ENCODE peak calls at places on chromosomes 1 and 21, in five cellular contexts. M, V, I, E and Y are unnamed samples.

GRCh38 chr1:46708121-46708520 is 10.8 kb downstream of the EFCAB14 start:
- DNase-seq in M (no peak), V (no peak), I (no peak), E (no peak), Y (no peak)

GRCh38 chr1:178376008-178376407 is 120.8 kb downstream of the CLEC20A start:
- DNase-seq in M (no peak), V (no peak), I (no peak), E (no peak), Y (no peak)

GRCh38 chr1:212512731-212513559 is 80.2 kb downstream of the NENF start:
- DNase-seq in M (no peak), V (peak; percentile 51), I (no peak), E (no peak), Y (no peak)

GRCh38 chr1:54798769-54799641 is 2.1 kb downstream of the TTC22 start:
- DNase-seq in M (no peak), V (no peak), I (no peak), E (no peak), Y (no peak)

GRCh38 chr1:45721207-45721606 is 29.2 kb downstream of the IPP start:
- DNase-seq in M (no peak), V (no peak), I (no peak), E (no peak), Y (no peak)

GRCh38 chr21:46390603-46391545 is 66.9 kb downstream of the PCNT start:
- DNase-seq in M (no peak), V (no peak), I (no peak), E (no peak), Y (no peak)

GRCh38 chr21:15210235-15210678 is 145.5 kb upstream of the NRIP1 start:
- DNase-seq in M (peak; percentile 22), V (no peak), I (no peak), E (no peak), Y (peak; percentile 71)

GRCh38 chr1:6495540-6496359 is 4.3 kb upstream of the PLEKHG5 start:
- DNase-seq in M (no peak), V (no peak), I (peak; percentile 78), E (no peak), Y (no peak)

GRCh38 chr1:17016317-17016661 is 4.6 kb upstream of the ATP13A2 start:
- DNase-seq in M (no peak), V (no peak), I (peak; percentile 24), E (no peak), Y (peak; percentile 24)

GRCh38 chr1:52008074-52008809 is 17.7 kb upstream of the RAB3B start:
- DNase-seq in M (no peak), V (no peak), I (no peak), E (no peak), Y (no peak)

GRCh38 chr1:232020352-232020751 is 393.8 kb downstream of the DISC1 start:
- DNase-seq in M (no peak), V (no peak), I (no peak), E (no peak), Y (no peak)

GRCh38 chr1:18955442-18956188 is 861 bp downstream of the IFFO2 start:
- DNase-seq in M (no peak), V (no peak), I (peak; percentile 84), E (no peak), Y (no peak)

GRCh38 chr1:23422313-23422877 is 2.2 kb downstream of the TCEA3 start:
- DNase-seq in M (no peak), V (no peak), I (no peak), E (no peak), Y (no peak)

GRCh38 chr1:39639333-39640130 is at the start of gene HEYL:
- DNase-seq in M (no peak), V (peak; percentile 65), I (peak; percentile 92), E (peak; percentile 44), Y (no peak)

GRCh38 chr1:236522937-236523703 is 662 bp upstream of the LGALS8 start:
- DNase-seq in M (peak; percentile 20), V (no peak), I (peak; percentile 48), E (no peak), Y (no peak)

GRCh38 chr1:230359992-230360391 is 66.1 kb downstream of the PGBD5 start:
- DNase-seq in M (no peak), V (no peak), I (no peak), E (no peak), Y (no peak)

GRCh38 chr1:9500756-9501754 is 38.2 kb upstream of the SLC25A33 start:
- DNase-seq in M (no peak), V (no peak), I (no peak), E (no peak), Y (no peak)

GRCh38 chr1:203926025-203926540 is 64.7 kb downstream of the SNRPE start:
- DNase-seq in M (no peak), V (no peak), I (no peak), E (no peak), Y (no peak)

GRCh38 chr1:188281927-188282326 is 1453.2 kb downstream of the PLA2G4A start:
- DNase-seq in M (no peak), V (no peak), I (no peak), E (no peak), Y (no peak)

GRCh38 chr21:45655071-45655470 is 11.5 kb downstream of the PCBP3 start:
- DNase-seq in M (no peak), V (no peak), I (no peak), E (no peak), Y (no peak)

GRCh38 chr1:23743287-23744052 is at the start of gene ELOA:
- DNase-seq in M (peak; percentile 31), V (no peak), I (peak; percentile 92), E (peak; percentile 23), Y (peak; percentile 81)

GRCh38 chr21:26449161-26449560 is 123.9 kb downstream of the CYYR1 start:
- DNase-seq in M (no peak), V (no peak), I (no peak), E (no peak), Y (no peak)

GRCh38 chr1:25688390-25689119 is 72.0 kb downstream of the MAN1C1 start:
- DNase-seq in M (no peak), V (no peak), I (no peak), E (no peak), Y (no peak)

GRCh38 chr1:111948209-111949131 is 41.0 kb downstream of the KCND3 start:
- DNase-seq in M (peak; percentile 53), V (no peak), I (no peak), E (no peak), Y (no peak)

GRCh38 chr21:32426592-32427051 is 14.1 kb downstream of the EVA1C start:
- DNase-seq in M (no peak), V (no peak), I (no peak), E (no peak), Y (no peak)

GRCh38 chr1:201125019-201125418 is 2.0 kb downstream of the ASCL5 start:
- DNase-seq in M (no peak), V (no peak), I (no peak), E (no peak), Y (no peak)

GRCh38 chr1:25645641-25646400 is 29.2 kb downstream of the MAN1C1 start:
- DNase-seq in M (peak; percentile 5), V (no peak), I (no peak), E (no peak), Y (no peak)

GRCh38 chr1:233269656-233270055 is 25.9 kb downstream of the PCNX2 start:
- DNase-seq in M (no peak), V (no peak), I (no peak), E (no peak), Y (no peak)

GRCh38 chr1:27342778-27343638 is 1.2 kb downstream of the SYTL1 start:
- DNase-seq in M (peak; percentile 79), V (no peak), I (no peak), E (no peak), Y (no peak)

GRCh38 chr1:246875041-246876026 is 56.4 kb downstream of the AHCTF1 start:
- DNase-seq in M (no peak), V (no peak), I (no peak), E (no peak), Y (no peak)

GRCh38 chr1:246876423-246876822 is 55.3 kb downstream of the AHCTF1 start:
- DNase-seq in M (no peak), V (no peak), I (no peak), E (no peak), Y (no peak)
- H3K36me3 ChIP-seq in M (no peaks in the 10 kb centered on the region), V (peaks cover 15% of the 10 kb centered on the region), I (peaks cover 16% of the 10 kb centered on the region), E (peaks cover 42% of the 10 kb centered on the region), Y (peaks cover 63% of the 10 kb centered on the region)

DNA sequence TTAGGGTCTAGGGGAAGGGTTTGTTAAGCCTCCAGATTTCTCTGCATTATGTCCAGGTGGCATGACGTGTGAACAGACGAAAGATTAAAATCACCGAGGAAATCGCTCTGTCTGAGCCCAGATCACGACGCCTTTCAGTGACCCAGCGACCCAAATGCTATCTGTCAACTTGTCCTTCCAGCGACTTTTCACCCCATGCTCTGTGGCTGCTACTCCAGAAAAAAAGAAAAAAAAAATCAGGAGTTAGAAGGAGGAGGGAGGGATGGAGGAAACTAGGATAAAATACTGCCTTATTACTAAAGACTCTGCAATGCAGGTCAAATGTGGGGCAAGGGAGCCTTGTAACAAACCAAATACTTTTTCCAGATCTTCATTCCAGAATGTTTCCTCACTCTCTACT is 352.0 kb downstream of the NUF2 start:
- DNase-seq in M (no peak), V (no peak), I (no peak), E (no peak), Y (no peak)
- TF ChIP-seq POLR2AphosphoS5 in M (no peak), V (no peak), I (no peak), E (no peak), Y (no peak)

GRCh38 chr1:218481116-218481775 is 136.1 kb downstream of the TGFB2 start:
- DNase-seq in M (no peak), V (no peak), I (no peak), E (no peak), Y (no peak)
- H3K27ac ChIP-seq in M (peak overlapping the region; percentile 85), V (no peak overlapping the region), I (no peak overlapping the region), E (no peak overlapping the region), Y (no peak overlapping the region)

GRCh38 chr1:220184503-220184902 is 87.8 kb downstream of the RAB3GAP2 start:
- DNase-seq in M (no peak), V (no peak), I (no peak), E (no peak), Y (no peak)
- H3K36me3 ChIP-seq in M (peaks cover 16% of the 10 kb centered on the region), V (peaks cover 12% of the 10 kb centered on the region), I (peaks cover 21% of the 10 kb centered on the region), E (peaks cover 57% of the 10 kb centered on the region), Y (peaks cover 52% of the 10 kb centered on the region)

GRCh38 chr21:39006653-39007417 is 176.4 kb downstream of the PSMG1 start:
- DNase-seq in M (peak; percentile 32), V (no peak), I (no peak), E (no peak), Y (peak; percentile 85)
- TF ChIP-seq POLR2AphosphoS5 in M (no peak), V (no peak), I (no peak), E (no peak), Y (no peak)

DNA sequence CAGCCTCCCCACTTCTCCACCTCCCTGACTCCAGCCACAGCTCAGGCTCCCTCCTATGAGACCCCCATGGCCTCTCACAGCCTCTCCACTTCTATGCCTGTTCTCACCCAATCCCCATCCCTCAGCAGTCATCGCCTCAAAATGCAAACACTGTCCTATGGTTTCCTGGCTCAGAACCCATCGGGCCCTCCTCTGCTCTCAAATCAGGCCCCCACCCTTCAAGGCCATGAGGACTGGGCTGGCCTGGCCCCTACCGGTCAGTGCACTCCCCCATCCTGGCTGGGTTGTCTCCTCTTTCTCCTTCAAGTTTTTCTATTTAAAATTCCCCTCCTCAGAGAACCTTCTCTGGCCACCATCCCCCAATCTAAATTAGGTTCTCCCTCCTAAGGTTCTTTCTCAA is 347.3 kb downstream of the MATN1 start:
- DNase-seq in M (no peak), V (no peak), I (no peak), E (no peak), Y (peak; percentile 50)
- H3K27ac ChIP-seq in M (no peak overlapping the region), V (no peak overlapping the region), I (no peak overlapping the region), E (no peak overlapping the region), Y (no peak overlapping the region)

GRCh38 chr1:151309851-151310323 is 17.3 kb downstream of the PI4KB start:
- DNase-seq in M (no peak), V (no peak), I (peak; percentile 68), E (no peak), Y (no peak)
- H3K36me3 ChIP-seq in M (peaks cover 8% of the 10 kb centered on the region), V (peaks cover 28% of the 10 kb centered on the region), I (peaks cover 27% of the 10 kb centered on the region), E (peaks cover 47% of the 10 kb centered on the region), Y (peaks cover 65% of the 10 kb centered on the region)

GRCh38 chr1:11134352-11135266 is 34.9 kb upstream of the EXOSC10 start:
- DNase-seq in M (peak; percentile 66), V (no peak), I (no peak), E (no peak), Y (no peak)
- TF ChIP-seq POLR2AphosphoS5 in M (no peak), V (no peak), I (no peak), E (no peak), Y (no peak)